ENCODE peak calls at places on chromosomes 16 and 17, in nine cellular contexts. X is mammary epithelial cell, O is GM23248, S is DND-41, W is neural progenitor cell, B is fibroblast of lung, Y is IMR-90, R is neuronal stem cell, F is OCI-LY7. A is an unnamed sample. For H3K36me3, the result is how much of the 10 kb centered on the place peaks cover.

GRCh38 chr16:78505544-78506371 is 406.3 kb downstream of the WWOX start:
- DNase-seq in S (no peak), W (no peak), F (no peak), B (peak), Y (no peak), O (peak), R (no peak), X (no peak), A (peak)

GRCh38 chr16:23871924-23872323 is 36.1 kb downstream of the PRKCB start:
- DNase-seq in X (no peak), F (no peak), S (no peak), O (no peak), W (no peak), R (no peak), B (no peak), Y (no peak), A (no peak)

GRCh38 chr16:22139008-22139407 is 23.3 kb upstream of the SDR42E2 start:
- DNase-seq in Y (no peak), F (no peak), B (no peak), R (no peak), W (no peak), S (no peak), X (peak), O (no peak), A (no peak)

GRCh38 chr17:49497147-49498036 is 2.3 kb downstream of the NGFR start:
- DNase-seq in R (peak), O (peak), Y (peak), F (no peak), X (peak), B (peak), S (no peak), W (peak), A (peak)

GRCh38 chr17:65371702-65372101 is 189.7 kb downstream of the AXIN2 start:
- DNase-seq in S (no peak), X (no peak), W (no peak), Y (no peak), R (no peak), B (no peak), O (no peak), F (no peak), A (no peak)

GRCh38 chr17:50364715-50365114 is 8.3 kb downstream of the MRPL27 start:
- DNase-seq in X (no peak), F (no peak), O (peak), B (peak), S (no peak), R (no peak), W (peak), Y (peak), A (peak)

GRCh38 chr17:17691468-17692263 is 10.4 kb downstream of the RAI1 start:
- DNase-seq in X (no peak), F (peak), B (no peak), O (no peak), W (no peak), S (peak), R (no peak), Y (no peak), A (no peak)

GRCh38 chr16:630815-631405 is at the start of gene WFIKKN1:
- DNase-seq in B (no peak), F (no peak), X (no peak), Y (no peak), S (no peak), O (peak), W (peak), R (peak), A (peak)

GRCh38 chr16:56609463-56609921 is 1.1 kb downstream of the MT2A start:
- DNase-seq in Y (peak), B (peak), F (peak), S (peak), X (peak), O (peak), R (no peak), W (peak), A (no peak)

GRCh38 chr17:80254396-80255241 is 6.0 kb upstream of the RNF213 start:
- DNase-seq in O (peak), S (peak), W (no peak), X (peak), B (peak), Y (peak), R (no peak), F (peak), A (no peak)

GRCh38 chr17:56514264-56514663 is 79.2 kb upstream of the NOG start:
- DNase-seq in X (no peak), O (no peak), S (no peak), B (no peak), W (no peak), Y (no peak), R (no peak), F (no peak), A (no peak)

GRCh38 chr16:1122031-1122765 is 26.2 kb upstream of the C1QTNF8 start:
- DNase-seq in Y (no peak), X (no peak), B (no peak), F (no peak), O (peak), R (no peak), S (no peak), W (no peak), A (no peak)

GRCh38 chr17:21017256-21017655 is 25.6 kb downstream of the USP22 start:
- DNase-seq in W (no peak), O (no peak), Y (no peak), X (no peak), R (no peak), S (no peak), B (no peak), F (no peak), A (no peak)

GRCh38 chr17:21015564-21015963 is 27.2 kb downstream of the USP22 start:
- DNase-seq in F (no peak), B (no peak), R (no peak), O (no peak), Y (no peak), X (no peak), S (no peak), W (no peak), A (no peak)

GRCh38 chr17:21018894-21019293 is 23.9 kb downstream of the USP22 start:
- DNase-seq in O (no peak), S (no peak), Y (no peak), W (no peak), F (no peak), X (no peak), B (no peak), R (no peak), A (no peak)

GRCh38 chr17:21017861-21018260 is 24.9 kb downstream of the USP22 start:
- DNase-seq in F (no peak), X (no peak), B (no peak), W (no peak), R (no peak), Y (no peak), O (no peak), S (no peak), A (no peak)

GRCh38 chr17:21016826-21017225 is 26.0 kb downstream of the USP22 start:
- DNase-seq in B (no peak), F (no peak), S (no peak), Y (no peak), R (no peak), O (no peak), W (no peak), X (no peak), A (no peak)
- H3K36me3 ChIP-seq in B (half or more), F (half or more), S (half or more), Y (half or more), R (half or more), O (half or more), W (under half), X (half or more), A (half or more)

DNA sequence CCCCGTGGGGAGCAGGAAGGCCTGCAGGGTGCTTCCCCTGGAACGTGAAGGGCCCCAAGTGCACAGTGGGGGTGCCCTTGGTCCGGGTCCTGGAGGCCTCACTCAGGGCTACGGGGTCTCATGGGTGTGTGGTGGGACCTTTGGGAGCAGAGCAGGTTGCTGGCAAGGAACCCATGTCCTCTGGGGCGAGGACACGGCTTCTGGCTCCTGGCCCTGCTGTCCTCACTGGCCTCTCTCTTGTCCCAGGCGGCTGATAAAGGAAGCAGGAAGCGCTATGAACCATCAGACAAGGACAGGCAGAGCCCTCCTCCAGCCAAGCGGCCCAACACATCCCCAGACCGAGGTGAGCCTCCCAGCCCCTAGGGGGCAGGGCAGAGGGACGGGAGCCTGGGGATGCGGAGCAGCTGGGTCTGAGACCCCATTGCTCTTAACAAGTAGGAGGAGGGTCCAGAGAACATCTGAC is 9.8 kb upstream of the IL17C start:
- DNase-seq in R (no peak), O (no peak), S (peak), X (no peak), W (peak), Y (no peak), B (no peak), F (peak), A (peak)
- H2AFZ ChIP-seq in R (no peak), O (no peak), S (no peak), X (no peak), W (no peak), Y (no peak), B (no peak), F (no peak), A (no peak)

DNA sequence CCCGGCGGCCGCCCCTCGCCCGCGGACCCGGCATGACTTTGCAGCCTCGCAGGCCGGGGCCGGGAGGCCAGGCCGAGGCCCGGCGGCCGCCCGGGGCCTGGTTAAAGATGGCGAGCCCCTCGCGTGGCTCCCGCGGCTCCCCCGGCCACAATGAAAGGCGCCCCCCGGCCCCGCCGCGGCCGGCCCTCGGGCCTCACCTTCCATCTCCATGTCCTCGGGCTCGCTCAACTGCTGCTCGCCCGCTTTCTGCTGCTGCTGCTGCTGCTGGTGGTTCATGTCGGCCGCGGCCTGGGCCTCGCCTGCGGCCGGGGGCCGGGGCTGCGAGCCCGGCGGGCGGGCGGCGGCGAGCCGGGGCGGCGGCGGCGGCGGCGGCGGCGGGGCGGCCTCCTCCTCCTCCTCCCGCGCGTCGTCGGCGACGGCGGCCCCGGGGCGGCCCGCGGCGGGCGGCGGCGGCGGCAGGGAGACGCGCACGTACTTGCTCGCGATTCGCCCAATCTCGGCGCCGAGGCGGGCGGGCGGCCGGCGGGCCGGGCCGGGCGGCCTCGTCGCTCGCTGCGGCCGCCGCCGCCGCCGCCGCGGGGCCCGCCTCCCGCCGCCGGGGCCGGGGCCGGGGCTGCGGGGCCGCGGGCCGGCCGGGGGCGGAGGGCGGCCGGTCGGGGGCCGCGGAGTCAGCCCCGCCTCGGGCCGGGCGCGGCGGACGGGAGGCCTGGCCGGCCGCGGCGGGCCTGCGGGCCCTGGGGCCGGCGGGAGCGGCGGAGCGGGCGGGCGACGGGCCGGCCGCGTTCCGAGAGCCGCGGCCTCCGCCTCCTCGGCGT is 489 bp downstream of the USP7 start:
- DNase-seq in S (no peak), Y (no peak), F (peak), R (no peak), W (peak), X (no peak), O (peak), B (peak), A (no peak)
- H3K36me3 ChIP-seq in S (under half), Y (under half), F (under half), R (under half), W (under half), X (under half), O (under half), B (under half), A (under half)

GRCh38 chr17:36004604-36005003 is 3.3 kb upstream of the CCL15 start:
- DNase-seq in F (no peak), R (no peak), S (no peak), W (no peak), B (no peak), X (no peak), Y (no peak), O (no peak), A (no peak)
- H2AFZ ChIP-seq in F (no peak), R (no peak), S (no peak), W (no peak), B (no peak), X (no peak), Y (no peak), O (no peak), A (no peak)

GRCh38 chr16:3732171-3732570 is 14.8 kb upstream of the TRAP1 start:
- DNase-seq in S (no peak), O (no peak), W (no peak), Y (no peak), B (no peak), R (no peak), X (no peak), F (no peak), A (no peak)
- H3K36me3 ChIP-seq in S (half or more), O (under half), W (under half), Y (half or more), B (half or more), R (half or more), X (under half), F (half or more), A (under half)

GRCh38 chr17:8015236-8015956 is 13.0 kb downstream of the GUCY2D start:
- DNase-seq in Y (no peak), X (no peak), F (no peak), W (no peak), B (no peak), S (no peak), O (no peak), R (no peak), A (peak)
- H2AFZ ChIP-seq in Y (peak), X (peak), F (no peak), W (peak), B (no peak), S (no peak), O (peak), R (peak), A (peak)

GRCh38 chr17:82058855-82059249 is 6.8 kb downstream of the DUS1L start:
- DNase-seq in W (no peak), Y (no peak), X (no peak), S (no peak), R (no peak), F (no peak), B (no peak), O (no peak), A (no peak)
- H3K36me3 ChIP-seq in W (under half), Y (half or more), X (under half), S (half or more), R (half or more), F (half or more), B (half or more), O (under half), A (under half)